ENCODE peak calls at places on chromosomes 4 and X, in seven cellular contexts. U is T-cell, Q is T-helper 2 cell, E is DND-41, F is C1 segment of cervical spinal cord, J is retina, I is GM23248. A is an unnamed sample.

GRCh38 chrX:29478336-29479069 is 736.9 kb upstream of the MAGEB2 start:
- DNase-seq in U (no peak), Q (peak; percentile 6), E (peak; percentile 2), F (no peak), J (peak; percentile 6), I (peak; percentile 57), A (peak; percentile 53)

GRCh38 chr4:51890760-51891159 is 47.8 kb downstream of the DCUN1D4 start:
- DNase-seq in U (no peak), Q (no peak), E (no peak), F (no peak), J (no peak), I (no peak), A (no peak)

GRCh38 chrX:31870267-31870666 is 798.4 kb upstream of the FTHL17 start:
- DNase-seq in U (no peak), Q (no peak), E (no peak), F (no peak), J (no peak), I (no peak), A (no peak)

GRCh38 chrX:69503228-69503834 is 795 bp upstream of the NALF2 start:
- DNase-seq in U (no peak), Q (no peak), E (no peak), F (no peak), J (no peak), I (no peak), A (no peak)

GRCh38 chr4:122914292-122914904 is 8.0 kb downstream of the NUDT6 start:
- DNase-seq in U (no peak), Q (no peak), E (no peak), F (no peak), J (peak; percentile 14), I (peak; percentile 67), A (no peak)

GRCh38 chr4:48127231-48127881 is 6.7 kb downstream of the TXK start:
- DNase-seq in U (no peak), Q (no peak), E (no peak), F (no peak), J (no peak), I (no peak), A (peak; percentile 13)

GRCh38 chrX:2875798-2876399 is 47.2 kb downstream of the GYG2 start:
- DNase-seq in U (no peak), Q (no peak), E (no peak), F (no peak), J (no peak), I (peak; percentile 42), A (peak; percentile 25)

GRCh38 chrX:63128509-63128908 is 222.6 kb downstream of the SPIN4 start:
- DNase-seq in U (no peak), Q (peak; percentile 4), E (peak; percentile 52), F (no peak), J (no peak), I (peak; percentile 33), A (no peak)

GRCh38 chr4:26885912-26886274 is 25.3 kb downstream of the STIM2 start:
- DNase-seq in U (peak; percentile 56), Q (peak; percentile 93), E (peak; percentile 49), F (no peak), J (no peak), I (no peak), A (no peak)

GRCh38 chr4:850323-850945 is 24.5 kb upstream of the CPLX1 start:
- DNase-seq in U (no peak), Q (no peak), E (no peak), F (no peak), J (no peak), I (no peak), A (no peak)

GRCh38 chr4:20809796-20810195 is 109.5 kb downstream of the PACRGL start:
- DNase-seq in U (no peak), Q (no peak), E (no peak), F (no peak), J (no peak), I (no peak), A (peak; percentile 29)

GRCh38 chr4:95250544-95251137 is 298.1 kb downstream of the UNC5C start:
- DNase-seq in U (no peak), Q (no peak), E (no peak), F (no peak), J (no peak), I (no peak), A (no peak)

GRCh38 chr4:79983431-79983830 is 89.6 kb downstream of the ANTXR2 start:
- DNase-seq in U (no peak), Q (no peak), E (no peak), F (no peak), J (no peak), I (no peak), A (no peak)

GRCh38 chrX:153439977-153440376 is 5.9 kb downstream of the TREX2 start:
- DNase-seq in U (no peak), Q (no peak), E (no peak), F (no peak), J (no peak), I (no peak), A (no peak)

GRCh38 chr4:168993724-168994510 is 16.1 kb downstream of the CBR4 start:
- DNase-seq in U (no peak), Q (no peak), E (no peak), F (no peak), J (no peak), I (peak; percentile 14), A (no peak)

GRCh38 chr4:73251384-73251783 is 7.2 kb downstream of the ANKRD17 start:
- DNase-seq in U (no peak), Q (no peak), E (no peak), F (no peak), J (no peak), I (peak; percentile 61), A (no peak)

A was measured in iPS-NIHi11.